ENCODE peak calls at places on chromosomes 16 and 17, in five cellular contexts. E is right atrium auricular region, K is neural progenitor cell, F is heart right ventricle, U is tibial artery. G is an unnamed sample. For H3K4me1, the result is how much of the 10 kb centered on the place peaks cover.

GRCh38 chr17:81322271-81323082 is 27.4 kb upstream of the SLC38A10 start:
- DNase-seq in E (no peak), K (no peak), F (no peak), U (no peak), G (no peak)

GRCh38 chr16:54588026-54588425 is 301.4 kb upstream of the IRX3 start:
- DNase-seq in E (no peak), K (no peak), F (no peak), U (no peak), G (no peak)

GRCh38 chr17:68457168-68457538 is at the start of gene WIPI1:
- DNase-seq in E (no peak), K (no peak), F (no peak), U (peak), G (no peak)

GRCh38 chr17:63685578-63685977 is 14.3 kb downstream of the LIMD2 start:
- DNase-seq in E (no peak), K (no peak), F (no peak), U (no peak), G (no peak)

GRCh38 chr17:2854662-2855061 is 58.4 kb downstream of the RAP1GAP2 start:
- DNase-seq in E (no peak), K (no peak), F (peak), U (no peak), G (no peak)

GRCh38 chr17:3953542-3953941 is 10.7 kb downstream of the ATP2A3 start:
- DNase-seq in E (no peak), K (no peak), F (no peak), U (no peak), G (no peak)

GRCh38 chr17:62109378-62109902 is 44.4 kb upstream of the MED13 start:
- DNase-seq in E (no peak), K (peak), F (no peak), U (no peak), G (peak)

GRCh38 chr16:5058476-5058875 is 7.3 kb downstream of the C16orf89 start:
- DNase-seq in E (no peak), K (peak), F (no peak), U (no peak), G (no peak)

GRCh38 chr17:20071824-20072691 is 62.9 kb downstream of the SPECC1 start:
- DNase-seq in E (no peak), K (no peak), F (no peak), U (no peak), G (no peak)

GRCh38 chr17:70691150-70691549 is 521.8 kb downstream of the KCNJ2 start:
- DNase-seq in E (no peak), K (no peak), F (no peak), U (no peak), G (no peak)

GRCh38 chr17:67108411-67108810 is 64.1 kb downstream of the CACNG1 start:
- DNase-seq in E (no peak), K (no peak), F (no peak), U (no peak), G (no peak)

GRCh38 chr16:75537795-75538194 is 1.9 kb upstream of the CHST5 start:
- DNase-seq in E (no peak), K (no peak), F (no peak), U (no peak), G (no peak)

GRCh38 chr16:53433930-53434435 is 288 bp upstream of the RBL2 start:
- DNase-seq in E (peak), K (no peak), F (no peak), U (no peak), G (no peak)

GRCh38 chr17:29836643-29837042 is 93.4 kb downstream of the SSH2 start:
- DNase-seq in E (no peak), K (no peak), F (no peak), U (no peak), G (no peak)

GRCh38 chr16:3857189-3858013 is 23.1 kb downstream of the CREBBP start:
- DNase-seq in E (peak), K (no peak), F (no peak), U (peak), G (no peak)

GRCh38 chr16:49023095-49023494 is 258.5 kb downstream of the CBLN1 start:
- DNase-seq in E (no peak), K (no peak), F (no peak), U (no peak), G (no peak)

GRCh38 chr17:83194761-83195329 is 115.4 kb downstream of the METRNL start:
- DNase-seq in E (no peak), K (no peak), F (peak), U (peak), G (no peak)

GRCh38 chr17:69173118-69173517 is 31.4 kb upstream of the ABCA6 start:
- DNase-seq in E (no peak), K (no peak), F (no peak), U (no peak), G (no peak)

GRCh38 chr16:49491736-49492089 is 118.1 kb downstream of the C16orf78 start:
- DNase-seq in E (no peak), K (peak), F (peak), U (peak), G (no peak)

GRCh38 chr16:84223456-84223855 is 16.4 kb downstream of the KCNG4 start:
- DNase-seq in E (no peak), K (no peak), F (no peak), U (no peak), G (no peak)

GRCh38 chr16:72493681-72494415 is 321.9 kb upstream of the PMFBP1 start:
- DNase-seq in E (no peak), K (no peak), F (no peak), U (no peak), G (no peak)

GRCh38 chr16:48013476-48013875 is 142.3 kb downstream of the ABCC12 start:
- DNase-seq in E (no peak), K (no peak), F (no peak), U (no peak), G (no peak)

GRCh38 chr16:12661656-12662172 is 142.0 kb downstream of the CPPED1 start:
- DNase-seq in E (no peak), K (peak), F (no peak), U (no peak), G (no peak)

GRCh38 chr17:5120036-5120435 is 4.2 kb downstream of the USP6 start:
- DNase-seq in E (no peak), K (no peak), F (no peak), U (peak), G (no peak)

GRCh38 chr17:12815642-12816141 is 26.4 kb downstream of the ARHGAP44 start:
- DNase-seq in E (no peak), K (no peak), F (no peak), U (no peak), G (no peak)

GRCh38 chr17:14337596-14338079 is 36.8 kb downstream of the HS3ST3B1 start:
- DNase-seq in E (no peak), K (no peak), F (no peak), U (no peak), G (no peak)

GRCh38 chr17:79790805-79791353 is 6.0 kb downstream of the CBX8 start:
- DNase-seq in E (no peak), K (no peak), F (peak), U (no peak), G (no peak)

GRCh38 chr16:4593069-4593468 is 21.6 kb downstream of the UBALD1 start:
- DNase-seq in E (no peak), K (peak), F (no peak), U (no peak), G (no peak)

GRCh38 chr16:21950782-21951521 is 2.2 kb upstream of the UQCRC2 start:
- DNase-seq in E (no peak), K (peak), F (no peak), U (no peak), G (peak)

GRCh38 chr17:49565948-49566491 is 9.7 kb upstream of the NXPH3 start:
- DNase-seq in E (peak), K (no peak), F (peak), U (peak), G (no peak)

GRCh38 chr16:82954224-82954929 is 327.6 kb downstream of the CDH13 start:
- DNase-seq in E (no peak), K (no peak), F (no peak), U (no peak), G (no peak)

GRCh38 chr16:60717808-60718207 is 1318.4 kb downstream of the CDH8 start:
- DNase-seq in E (no peak), K (no peak), F (no peak), U (no peak), G (no peak)

GRCh38 chr17:66348605-66349165 is 46.3 kb downstream of the PRKCA start:
- DNase-seq in E (no peak), K (no peak), F (no peak), U (no peak), G (no peak)

GRCh38 chr17:10751569-10751968 is 21.7 kb upstream of the TMEM220 start:
- DNase-seq in E (no peak), K (no peak), F (no peak), U (no peak), G (no peak)

GRCh38 chr16:59543641-59544040 is 809.5 kb upstream of the GOT2 start:
- DNase-seq in E (no peak), K (no peak), F (no peak), U (no peak), G (no peak)

GRCh38 chr16:939311-939710 is 31.5 kb downstream of the LMF1 start:
- DNase-seq in E (no peak), K (no peak), F (no peak), U (no peak), G (no peak)

GRCh38 chr17:64149196-64149595 is 19.3 kb upstream of the ERN1 start:
- DNase-seq in E (no peak), K (no peak), F (no peak), U (no peak), G (no peak)

GRCh38 chr16:969508-970378 is 1.0 kb downstream of the LMF1 start:
- DNase-seq in E (no peak), K (no peak), F (peak), U (no peak), G (no peak)

DNA sequence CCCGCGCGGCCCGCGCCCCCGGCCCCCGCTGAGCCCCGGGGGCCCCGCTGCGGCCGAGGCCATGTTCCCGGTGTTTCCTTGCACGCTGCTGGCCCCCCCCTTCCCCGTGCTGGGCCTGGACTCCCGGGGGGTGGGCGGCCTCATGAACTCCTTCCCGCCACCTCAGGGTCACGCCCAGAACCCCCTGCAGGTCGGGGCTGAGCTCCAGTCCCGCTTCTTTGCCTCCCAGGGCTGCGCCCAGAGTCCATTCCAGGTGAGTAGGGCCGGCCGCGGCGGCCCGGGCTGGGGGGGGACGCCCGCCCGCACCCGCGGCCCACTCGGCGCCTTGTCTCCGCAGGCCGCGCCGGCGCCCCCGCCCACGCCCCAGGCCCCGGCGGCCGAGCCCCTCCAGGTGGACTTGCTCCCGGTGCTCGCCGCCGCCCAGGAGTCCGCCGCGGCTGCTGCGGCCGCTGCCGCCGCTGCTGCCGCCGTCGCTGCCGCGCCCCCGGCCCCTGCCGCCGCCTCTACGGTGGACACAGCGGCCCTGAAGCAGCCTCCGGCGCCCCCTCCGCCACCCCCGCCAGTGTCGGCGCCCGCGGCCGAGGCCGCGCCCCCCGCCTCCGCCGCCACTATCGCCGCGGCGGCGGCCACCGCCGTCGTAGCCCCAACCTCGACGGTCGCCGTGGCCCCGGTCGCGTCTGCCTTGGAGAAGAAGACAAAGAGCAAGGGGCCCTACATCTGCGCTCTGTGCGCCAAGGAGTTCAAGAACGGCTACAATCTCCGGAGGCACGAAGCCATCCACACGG is 504 bp downstream of the MAZ start:
- DNase-seq in E (no peak), K (peak), F (peak), U (no peak), G (peak)
- H3K4me1 ChIP-seq in E (half or more), K (under half), F (half or more), U (half or more), G (half or more)

GRCh38 chr17:18076941-18077340 is 10.8 kb upstream of the DRG2 start:
- DNase-seq in E (no peak), K (no peak), F (no peak), U (no peak), G (no peak)
- H3K27ac ChIP-seq in E (no peak), K (no peak), F (no peak), U (no peak), G (no peak)

DNA sequence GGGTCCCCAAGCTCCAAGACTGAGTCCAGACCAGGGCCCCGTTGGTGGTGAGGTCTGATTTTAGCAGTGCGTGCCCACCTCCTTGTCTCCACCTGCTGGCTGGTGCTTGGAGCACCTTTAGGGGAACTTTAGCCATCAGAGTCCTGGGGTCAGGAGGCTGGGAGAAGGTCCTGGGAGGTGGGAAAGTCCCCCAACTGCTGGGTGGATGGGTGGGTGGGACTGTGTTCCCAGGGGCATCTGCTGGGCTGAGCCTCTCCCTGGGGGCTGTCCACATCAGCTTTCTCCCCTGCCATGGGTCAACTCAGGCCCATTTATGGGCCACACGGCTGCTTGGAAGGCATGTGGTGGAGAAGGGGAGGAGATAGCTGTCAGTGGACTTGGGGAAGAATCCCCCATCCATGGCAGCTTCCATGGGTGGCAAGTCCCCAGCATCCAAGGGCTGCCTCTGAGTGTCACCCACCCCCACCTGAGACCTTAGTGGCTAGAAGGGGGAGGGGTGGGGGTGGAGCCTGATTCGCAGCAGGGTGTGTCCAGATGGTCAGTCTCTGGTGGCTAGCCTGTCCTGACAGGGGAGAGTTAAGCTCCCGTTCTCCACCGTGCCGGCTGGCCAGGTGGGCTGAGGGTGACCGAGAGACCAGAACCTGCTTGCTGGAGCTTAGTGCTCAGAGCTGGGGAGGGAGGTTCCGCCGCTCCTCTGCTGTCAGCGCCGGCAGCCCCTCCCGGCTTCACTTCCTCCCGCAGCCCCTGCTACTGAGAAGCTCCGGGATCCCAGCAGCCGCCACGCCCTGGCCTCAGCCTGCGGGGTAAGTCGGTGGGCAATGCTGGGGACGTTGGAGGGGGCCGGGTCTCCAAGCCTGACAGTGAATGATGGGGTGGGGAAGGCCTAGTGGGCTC is at the start of gene TRPV2:
- DNase-seq in E (no peak), K (peak), F (peak), U (no peak), G (peak)
- TF ChIP-seq CTCF in E (peak), K (peak), F (peak), U (peak), G (peak)

DNA sequence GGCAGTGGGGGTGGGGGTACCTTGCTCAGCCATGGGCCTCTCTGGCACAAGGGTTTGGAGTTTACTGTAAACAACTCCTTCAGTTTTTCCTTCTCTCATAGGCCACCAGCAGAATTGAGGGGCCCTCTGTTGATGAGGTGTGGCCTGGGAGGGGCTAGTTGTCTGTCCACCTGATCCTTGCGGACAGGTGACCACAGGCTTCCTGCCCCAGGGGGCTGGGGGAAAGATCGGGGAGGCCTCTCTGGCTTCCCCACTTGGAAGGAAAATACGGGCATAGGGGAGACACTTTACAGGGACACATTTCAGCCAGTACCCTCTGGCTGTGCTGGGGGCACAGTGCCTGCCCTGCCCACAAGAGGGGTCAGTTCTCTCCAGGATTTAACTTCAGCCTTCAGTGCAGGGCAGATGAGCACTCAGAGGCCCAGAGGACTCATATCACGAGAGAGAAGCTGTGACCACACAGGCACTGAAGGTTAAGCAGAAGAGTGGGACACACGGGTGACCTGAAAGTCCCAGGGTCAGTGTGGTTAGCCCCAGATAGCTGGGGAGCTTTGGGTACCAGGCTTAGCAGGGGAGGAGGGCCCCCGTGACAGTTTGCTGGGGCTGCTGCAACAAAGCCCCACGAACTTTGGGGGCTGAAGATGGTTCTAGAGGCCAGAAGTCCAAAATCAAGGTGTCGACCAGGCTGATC is 245.9 kb downstream of the SEC14L1 start:
- DNase-seq in E (no peak), K (no peak), F (no peak), U (no peak), G (no peak)
- H3K4me1 ChIP-seq in E (half or more), K (half or more), F (half or more), U (half or more), G (half or more)

GRCh38 chr16:23400387-23400930 is 52.5 kb downstream of the COG7 start:
- DNase-seq in E (no peak), K (no peak), F (no peak), U (no peak), G (no peak)
- H3K27ac ChIP-seq in E (no peak), K (no peak), F (no peak), U (no peak), G (no peak)

DNA sequence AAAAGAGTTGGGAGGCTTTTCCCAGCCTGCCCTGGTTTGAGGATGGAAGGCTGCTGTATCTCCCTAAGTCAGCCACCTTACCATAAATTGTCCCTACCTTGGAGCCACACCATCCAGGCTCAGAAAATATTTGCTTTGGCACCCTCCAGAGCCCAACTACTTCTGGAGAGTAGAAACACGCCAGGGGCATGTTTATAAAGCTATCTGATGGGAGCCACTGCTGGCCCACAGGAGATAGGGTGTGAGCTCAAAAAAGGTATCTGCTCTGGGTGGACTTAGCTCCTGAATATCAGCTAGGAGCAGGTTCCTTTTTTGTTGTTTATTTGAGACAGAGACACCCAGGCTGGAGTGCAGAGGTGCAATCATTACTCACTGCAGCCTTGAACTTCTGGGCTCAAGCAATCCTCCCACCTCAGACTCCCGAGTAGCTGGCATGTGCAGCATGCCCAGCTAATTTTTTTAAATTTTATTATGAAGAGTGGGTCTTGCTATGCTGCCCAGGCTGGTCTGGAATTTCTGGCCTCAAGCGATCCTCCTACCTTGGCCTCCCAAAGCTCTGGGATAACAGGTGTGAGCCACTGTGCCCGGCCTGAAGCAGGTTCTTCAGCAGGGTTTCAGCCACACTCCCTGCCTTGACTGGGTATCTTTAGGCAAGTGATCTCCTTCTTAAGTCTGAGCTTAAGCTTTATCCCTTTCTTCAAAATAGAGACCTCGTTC is 147.1 kb downstream of the SALL1 start:
- DNase-seq in E (no peak), K (no peak), F (no peak), U (no peak), G (no peak)
- TF ChIP-seq CTCF in E (no peak), K (no peak), F (no peak), U (no peak), G (no peak)

GRCh38 chr17:60386137-60386395 is 5.9 kb downstream of the USP32 start:
- DNase-seq in E (no peak), K (no peak), F (no peak), U (no peak), G (no peak)
- H3K4me1 ChIP-seq in E (under half), K (half or more), F (half or more), U (half or more), G (under half)

DNA sequence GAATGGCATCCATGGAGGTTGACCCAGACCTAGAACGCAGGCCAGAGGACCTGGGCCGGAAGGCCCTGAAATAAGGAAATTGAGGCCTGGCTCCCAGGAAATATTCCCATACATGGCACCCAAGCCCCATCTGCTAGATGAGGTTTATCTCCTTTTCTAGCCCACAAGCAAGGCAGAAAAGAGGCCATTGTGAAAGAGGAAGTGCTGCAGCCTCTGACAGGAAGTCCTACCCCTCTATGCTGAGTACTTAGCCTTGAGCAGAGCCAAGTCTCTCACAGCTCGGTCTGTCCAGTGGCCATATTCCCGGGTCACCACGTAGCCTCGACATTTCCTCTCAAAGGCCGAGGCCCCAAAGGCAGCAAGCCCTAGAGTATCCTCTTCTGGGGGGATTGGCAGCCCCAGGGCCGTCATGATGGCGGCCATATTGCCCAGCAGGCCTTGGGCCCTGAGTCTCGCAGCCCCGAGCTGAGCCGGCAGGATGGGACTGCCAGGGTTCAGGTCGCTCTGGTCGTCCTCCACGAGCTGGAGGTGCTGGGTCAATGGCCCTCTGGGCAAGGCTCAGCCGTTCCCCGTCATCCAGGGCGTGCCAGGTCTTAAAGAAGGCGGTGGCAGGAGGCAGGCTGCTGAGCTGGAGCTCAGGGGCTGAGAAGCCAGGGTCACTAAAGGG is 7.8 kb downstream of the CTF1 start:
- DNase-seq in E (no peak), K (no peak), F (no peak), U (no peak), G (no peak)
- H3K27ac ChIP-seq in E (peak), K (no peak), F (peak), U (no peak), G (no peak)

G was measured in CD8-positive, alpha-beta T cell.